ENCODE peak calls at places on chromosomes 2 and 18, in five cellular contexts. One of them, this sample, is unnamed.

GRCh38 chr2:181781082-181781786 is 100.9 kb upstream of the NEUROD1 start:
- DNase-seq in aorta: no peak
- DNase-seq in mammary epithelial cell: no peak
- DNase-seq in HepG2: no peak
- DNase-seq in IMR-90: no peak
- DNase-seq in this sample: no peak

GRCh38 chr18:35890323-35890722 is 82.2 kb upstream of the RMP24 start:
- DNase-seq in mammary epithelial cell: no peak
- DNase-seq in IMR-90: no peak
- DNase-seq in aorta: no peak
- DNase-seq in HepG2: no peak
- DNase-seq in this sample: no peak

GRCh38 chr18:48607049-48607984 is 68.5 kb downstream of the CTIF start:
- DNase-seq in mammary epithelial cell: peak; percentile 52
- DNase-seq in HepG2: peak; percentile 9
- DNase-seq in aorta: no peak
- DNase-seq in IMR-90: peak; percentile 90
- DNase-seq in this sample: no peak

GRCh38 chr2:9797086-9797485 is 46.2 kb upstream of the TAF1B start:
- DNase-seq in HepG2: no peak
- DNase-seq in IMR-90: no peak
- DNase-seq in aorta: no peak
- DNase-seq in mammary epithelial cell: no peak
- DNase-seq in this sample: no peak

GRCh38 chr18:13611616-13612110 is 114.7 kb downstream of the FAM210A start:
- DNase-seq in HepG2: no peak
- DNase-seq in IMR-90: peak; percentile 9
- DNase-seq in aorta: peak; percentile 85
- DNase-seq in mammary epithelial cell: peak; percentile 18
- DNase-seq in this sample: no peak

GRCh38 chr2:71882949-71883472 is 264.7 kb downstream of the CYP26B1 start:
- DNase-seq in mammary epithelial cell: peak; percentile 80
- DNase-seq in IMR-90: peak; percentile 78
- DNase-seq in aorta: peak; percentile 89
- DNase-seq in HepG2: peak; percentile 94
- DNase-seq in this sample: no peak

GRCh38 chr2:205175831-205176230 is 506.5 kb upstream of the NRP2 start:
- DNase-seq in mammary epithelial cell: no peak
- DNase-seq in IMR-90: no peak
- DNase-seq in aorta: no peak
- DNase-seq in HepG2: no peak
- DNase-seq in this sample: no peak

GRCh38 chr2:190863946-190864345 is 16.7 kb upstream of the GLS start:
- DNase-seq in aorta: no peak
- DNase-seq in IMR-90: no peak
- DNase-seq in HepG2: no peak
- DNase-seq in mammary epithelial cell: no peak
- DNase-seq in this sample: no peak

DNA sequence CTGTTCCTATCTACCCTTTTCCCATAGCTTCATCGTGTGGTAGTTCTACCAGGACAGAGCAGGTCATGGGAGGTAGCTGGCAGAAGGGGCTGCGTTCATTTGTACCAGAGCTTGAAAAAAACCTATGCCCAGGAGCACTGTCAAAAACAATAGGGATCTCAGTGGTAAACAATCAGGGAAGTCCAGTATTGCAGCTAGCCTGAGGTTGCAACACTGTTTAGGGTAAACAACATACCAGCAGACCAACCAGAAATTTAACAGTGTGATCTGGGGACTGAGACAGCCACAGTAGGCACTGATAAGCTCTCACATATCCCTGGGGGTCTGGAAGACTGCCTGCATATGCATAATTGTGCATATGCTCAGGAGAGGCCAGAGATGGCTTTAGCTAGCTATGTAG is 12.1 kb upstream of the ZCCHC2 start:
- DNase-seq in mammary epithelial cell: no peak
- DNase-seq in IMR-90: no peak
- DNase-seq in aorta: no peak
- DNase-seq in HepG2: peak; percentile 72
- DNase-seq in this sample: no peak
- H3K9me3 ChIP-seq in mammary epithelial cell: no peaks in the 10 kb centered on the region
- H3K9me3 ChIP-seq in IMR-90: peaks cover 5% of the 10 kb centered on the region
- H3K9me3 ChIP-seq in aorta: peaks cover 2% of the 10 kb centered on the region
- H3K9me3 ChIP-seq in HepG2: peaks cover 31% of the 10 kb centered on the region
- H3K9me3 ChIP-seq in this sample: no peaks in the 10 kb centered on the region

DNA sequence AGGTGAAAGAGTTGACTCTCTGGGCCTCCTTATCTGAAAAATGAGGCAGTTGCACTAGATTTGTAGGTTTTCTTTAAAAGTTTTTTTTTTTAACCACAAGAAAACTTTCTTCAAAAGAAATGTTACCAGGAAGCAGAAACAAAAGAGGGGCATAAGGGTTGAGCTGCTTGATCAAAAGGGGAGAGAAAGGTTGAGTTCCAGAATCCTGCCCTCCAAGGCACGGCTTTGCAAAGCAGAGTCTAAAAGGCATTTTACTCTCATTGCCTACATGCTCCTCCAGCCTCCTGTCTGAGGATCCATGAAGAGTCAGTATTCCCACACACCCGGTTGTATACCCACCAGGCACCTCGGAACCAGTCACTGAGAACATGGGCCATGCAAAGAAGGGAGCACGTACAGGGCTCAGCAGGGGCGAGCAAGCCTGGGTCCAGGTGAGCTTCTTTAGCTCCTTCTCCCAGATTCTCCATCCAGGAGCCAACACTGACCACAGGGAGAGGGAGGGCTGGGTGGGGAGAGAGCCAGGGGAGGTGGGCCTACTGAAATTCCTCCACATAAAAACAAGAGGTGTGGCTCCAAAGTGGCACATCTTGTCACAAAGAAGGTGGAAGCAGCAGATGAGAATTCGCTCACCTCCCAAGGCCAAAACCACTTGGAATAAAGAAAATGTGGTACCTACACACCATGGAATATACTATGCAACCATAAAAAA is 116.0 kb upstream of the EPC2 start:
- DNase-seq in mammary epithelial cell: no peak
- DNase-seq in HepG2: no peak
- DNase-seq in IMR-90: no peak
- DNase-seq in aorta: no peak
- DNase-seq in this sample: no peak
- H3K9me3 ChIP-seq in mammary epithelial cell: no peaks in the 10 kb centered on the region
- H3K9me3 ChIP-seq in HepG2: no peaks in the 10 kb centered on the region
- H3K9me3 ChIP-seq in IMR-90: no peaks in the 10 kb centered on the region
- H3K9me3 ChIP-seq in aorta: no peaks in the 10 kb centered on the region
- H3K9me3 ChIP-seq in this sample: no peaks in the 10 kb centered on the region

GRCh38 chr2:196131384-196131861 is 40.0 kb downstream of the STK17B start:
- DNase-seq in aorta: no peak
- DNase-seq in IMR-90: peak; percentile 44
- DNase-seq in HepG2: peak; percentile 83
- DNase-seq in mammary epithelial cell: peak; percentile 35
- DNase-seq in this sample: peak; percentile 47
- H3K9me3 ChIP-seq in aorta: peaks cover 15% of the 10 kb centered on the region
- H3K9me3 ChIP-seq in IMR-90: peaks cover 34% of the 10 kb centered on the region
- H3K9me3 ChIP-seq in HepG2: no peaks in the 10 kb centered on the region
- H3K9me3 ChIP-seq in mammary epithelial cell: peaks cover 13% of the 10 kb centered on the region
- H3K9me3 ChIP-seq in this sample: peaks cover 14% of the 10 kb centered on the region

DNA sequence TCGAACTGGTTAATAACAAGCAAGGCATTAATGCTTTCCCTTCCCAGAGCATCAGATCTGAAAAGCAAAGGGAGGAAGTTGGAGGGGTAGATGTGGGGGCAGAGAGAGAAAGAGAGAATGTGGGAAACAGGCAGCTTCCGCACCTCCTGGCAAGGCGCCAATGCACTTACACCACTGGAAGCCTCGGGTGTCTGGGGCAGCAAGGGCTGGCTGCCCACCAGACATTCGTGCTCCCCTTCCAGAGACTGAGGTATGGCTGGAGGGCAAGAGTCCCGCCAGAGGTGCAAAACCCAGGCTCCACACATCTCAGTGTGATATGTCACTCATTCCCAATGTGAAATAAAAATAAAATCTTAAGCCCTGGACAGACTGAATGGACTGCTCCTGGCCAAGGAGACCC is 46.4 kb downstream of the TEX51 start:
- DNase-seq in HepG2: no peak
- DNase-seq in IMR-90: no peak
- DNase-seq in aorta: no peak
- DNase-seq in mammary epithelial cell: no peak
- DNase-seq in this sample: no peak
- H3K9me3 ChIP-seq in HepG2: peaks cover 24% of the 10 kb centered on the region
- H3K9me3 ChIP-seq in IMR-90: no peaks in the 10 kb centered on the region
- H3K9me3 ChIP-seq in aorta: peaks cover 2% of the 10 kb centered on the region
- H3K9me3 ChIP-seq in mammary epithelial cell: peaks cover 13% of the 10 kb centered on the region
- H3K9me3 ChIP-seq in this sample: peaks cover 6% of the 10 kb centered on the region

GRCh38 chr18:60775978-60776377 is 403.4 kb upstream of the MC4R start:
- DNase-seq in aorta: no peak
- DNase-seq in IMR-90: no peak
- DNase-seq in mammary epithelial cell: no peak
- DNase-seq in HepG2: no peak
- DNase-seq in this sample: no peak
- H3K9me3 ChIP-seq in aorta: no peaks in the 10 kb centered on the region
- H3K9me3 ChIP-seq in IMR-90: peaks cover 7% of the 10 kb centered on the region
- H3K9me3 ChIP-seq in mammary epithelial cell: no peaks in the 10 kb centered on the region
- H3K9me3 ChIP-seq in HepG2: peaks cover 76% of the 10 kb centered on the region
- H3K9me3 ChIP-seq in this sample: no peaks in the 10 kb centered on the region

GRCh38 chr18:68121826-68122225 is 593.1 kb downstream of the TMX3 start:
- DNase-seq in IMR-90: peak; percentile 19
- DNase-seq in HepG2: no peak
- DNase-seq in mammary epithelial cell: peak; percentile 40
- DNase-seq in aorta: no peak
- DNase-seq in this sample: no peak
- H3K9me3 ChIP-seq in IMR-90: no peaks in the 10 kb centered on the region
- H3K9me3 ChIP-seq in HepG2: no peaks in the 10 kb centered on the region
- H3K9me3 ChIP-seq in mammary epithelial cell: no peaks in the 10 kb centered on the region
- H3K9me3 ChIP-seq in aorta: no peaks in the 10 kb centered on the region
- H3K9me3 ChIP-seq in this sample: no peaks in the 10 kb centered on the region

DNA sequence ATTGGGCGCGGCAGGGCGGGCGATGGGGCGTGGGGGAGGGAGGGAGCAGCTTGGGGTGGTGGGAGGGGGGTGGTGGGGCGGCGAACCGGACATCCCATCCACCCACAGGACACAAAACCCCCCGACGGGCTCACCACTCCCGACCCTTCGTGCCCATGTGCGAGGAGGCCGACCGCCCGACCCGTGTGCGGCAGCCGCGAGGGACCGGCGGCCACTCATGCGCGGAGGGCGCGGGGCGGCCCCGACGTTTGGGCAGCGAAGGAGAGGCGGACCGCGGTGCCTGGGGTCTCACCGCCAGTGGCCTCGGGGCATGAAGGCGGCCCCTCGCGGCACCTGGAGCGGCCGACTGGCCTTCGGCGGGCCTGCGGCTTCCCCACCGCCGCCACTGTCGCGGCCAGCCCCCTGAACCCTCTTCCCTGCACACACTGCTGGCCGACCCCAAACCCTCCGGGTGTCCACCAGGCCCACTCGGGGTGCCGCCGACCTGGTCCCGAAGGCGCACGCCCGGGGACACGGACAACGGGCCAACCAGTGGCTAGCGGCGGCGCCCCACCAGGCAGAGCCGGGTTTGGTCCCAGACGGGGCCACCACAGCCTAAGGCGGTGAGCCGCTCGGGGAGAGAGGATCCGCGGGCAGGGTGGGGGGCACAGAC is 94.6 kb upstream of the ANKRD30BL start:
- DNase-seq in IMR-90: no peak
- DNase-seq in aorta: peak; percentile 65
- DNase-seq in mammary epithelial cell: no peak
- DNase-seq in HepG2: no peak
- DNase-seq in this sample: no peak
- H3K9me3 ChIP-seq in IMR-90: peaks cover 9% of the 10 kb centered on the region
- H3K9me3 ChIP-seq in aorta: peaks cover 3% of the 10 kb centered on the region
- H3K9me3 ChIP-seq in mammary epithelial cell: no peaks in the 10 kb centered on the region
- H3K9me3 ChIP-seq in HepG2: peaks cover 53% of the 10 kb centered on the region
- H3K9me3 ChIP-seq in this sample: no peaks in the 10 kb centered on the region

DNA sequence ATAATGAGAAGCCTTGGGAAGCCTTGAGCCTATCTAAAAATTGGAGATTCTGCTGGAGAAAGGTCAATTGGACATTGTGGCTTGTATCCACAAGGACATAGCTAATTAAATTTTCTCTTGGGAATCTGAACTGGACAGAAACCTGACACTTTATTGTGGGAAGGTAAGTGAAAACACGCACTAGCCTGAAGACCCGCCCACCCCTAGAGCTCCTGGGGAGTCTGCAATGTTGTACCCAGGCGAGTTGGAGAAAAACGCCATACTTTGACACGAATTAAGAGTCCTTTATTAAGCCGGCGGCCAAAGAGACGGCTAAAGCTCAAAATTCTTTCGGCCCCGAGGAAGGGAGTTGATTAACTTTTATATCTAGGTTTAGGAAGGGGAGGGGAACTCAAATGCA is 1.2 kb upstream of the ZNF892 start:
- DNase-seq in mammary epithelial cell: no peak
- DNase-seq in HepG2: no peak
- DNase-seq in aorta: no peak
- DNase-seq in IMR-90: no peak
- DNase-seq in this sample: no peak
- H3K9me3 ChIP-seq in mammary epithelial cell: peaks cover 18% of the 10 kb centered on the region
- H3K9me3 ChIP-seq in HepG2: no peaks in the 10 kb centered on the region
- H3K9me3 ChIP-seq in aorta: peaks cover 4% of the 10 kb centered on the region
- H3K9me3 ChIP-seq in IMR-90: peaks cover 9% of the 10 kb centered on the region
- H3K9me3 ChIP-seq in this sample: no peaks in the 10 kb centered on the region

This sample was measured in iPS DF 6.9.